ENCODE peak calls at places on chromosomes 1 and 21, in six cellular contexts. Y, D, T, X, N and I are unnamed samples.

GRCh38 chr1:211630236-211631081 is 45.0 kb downstream of the NEK2 start:
- DNase-seq in Y (no peak), D (no peak), T (no peak), X (no peak), N (no peak), I (peak; percentile 98)

GRCh38 chr21:24045775-24046215 is 1561.5 kb downstream of the MRPL39 start:
- DNase-seq in Y (no peak), D (peak; percentile 1), T (no peak), X (peak; percentile 22), N (peak; percentile 60), I (peak; percentile 18)

GRCh38 chr1:177119311-177119710 is 45.2 kb downstream of the ASTN1 start:
- DNase-seq in Y (no peak), D (no peak), T (no peak), X (no peak), N (no peak), I (no peak)

GRCh38 chr1:15737324-15738319 is 1.6 kb downstream of the SLC25A34 start:
- DNase-seq in Y (no peak), D (no peak), T (no peak), X (no peak), N (no peak), I (no peak)

GRCh38 chr21:26587621-26588260 is 14.7 kb upstream of the CYYR1 start:
- DNase-seq in Y (no peak), D (no peak), T (no peak), X (no peak), N (peak; percentile 5), I (no peak)

GRCh38 chr1:87600848-87601247 is 272.2 kb downstream of the LMO4 start:
- DNase-seq in Y (no peak), D (no peak), T (no peak), X (no peak), N (no peak), I (no peak)

GRCh38 chr1:199920635-199921034 is 106.9 kb upstream of the NR5A2 start:
- DNase-seq in Y (no peak), D (no peak), T (no peak), X (no peak), N (no peak), I (no peak)

GRCh38 chr1:15100369-15101111 is 53.0 kb upstream of the TMEM51 start:
- DNase-seq in Y (peak; percentile 73), D (peak; percentile 45), T (no peak), X (peak; percentile 36), N (peak; percentile 50), I (peak; percentile 29)

GRCh38 chr1:156608981-156609380 is 7.7 kb upstream of the GPATCH4 start:
- DNase-seq in Y (no peak), D (no peak), T (no peak), X (no peak), N (peak; percentile 48), I (peak; percentile 62)

GRCh38 chr1:237043846-237044636 is 2.1 kb downstream of the RYR2 start:
- DNase-seq in Y (no peak), D (no peak), T (no peak), X (no peak), N (no peak), I (no peak)

GRCh38 chr1:53325326-53326087 is 2.4 kb downstream of the LRP8 start:
- DNase-seq in Y (no peak), D (no peak), T (no peak), X (no peak), N (no peak), I (no peak)

GRCh38 chr1:82517586-82517985 is 716.9 kb downstream of the ADGRL2 start:
- DNase-seq in Y (no peak), D (no peak), T (peak; percentile 84), X (peak; percentile 22), N (no peak), I (no peak)

GRCh38 chr1:189970331-189971230 is 507.1 kb downstream of the BRINP3 start:
- DNase-seq in Y (no peak), D (no peak), T (no peak), X (no peak), N (no peak), I (no peak)

DNA sequence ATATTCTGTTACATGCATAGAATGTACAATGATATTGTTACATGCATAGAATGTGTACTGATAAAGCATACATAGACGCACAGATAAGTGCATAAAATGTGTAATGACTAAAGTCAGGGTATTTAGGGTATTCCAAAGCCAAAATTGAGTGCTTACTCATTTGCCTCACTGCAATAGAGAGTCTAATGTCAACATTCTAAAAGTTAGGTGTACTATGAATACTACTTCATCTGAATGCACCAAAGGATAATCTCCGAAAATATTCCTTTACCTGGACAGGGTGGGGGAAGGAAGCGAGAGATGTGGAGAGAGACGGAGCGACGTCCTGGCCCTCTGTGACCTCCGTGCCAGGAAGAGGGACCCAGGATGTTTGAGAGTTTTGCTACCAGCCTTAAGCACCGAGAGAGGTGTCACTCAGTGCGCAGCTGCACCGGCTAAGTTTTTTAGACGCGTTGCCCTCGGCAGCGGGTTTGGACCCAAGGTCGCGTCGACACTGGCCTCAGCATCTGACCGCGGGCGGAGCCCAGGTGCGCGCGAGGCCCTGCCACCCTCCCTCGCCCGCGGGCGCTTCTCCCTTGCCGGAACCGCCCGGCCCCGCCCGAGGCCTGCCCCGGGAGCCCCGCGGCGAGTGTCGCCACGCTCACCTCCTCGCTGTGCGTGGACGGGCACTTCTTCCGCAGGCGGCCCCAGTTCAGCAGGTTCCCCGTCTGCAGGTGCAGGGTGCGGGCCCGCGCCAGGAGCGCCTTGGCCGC is 660 bp downstream of the GCLM start:
- DNase-seq in Y (peak; percentile 38), D (peak; percentile 30), T (no peak), X (peak; percentile 51), N (peak; percentile 60), I (peak; percentile 71)
- TF ChIP-seq POLR2A in Y (no peak), D (no peak), T (no peak), X (no peak), N (no peak), I (no peak)

GRCh38 chr1:154220970-154221814 is 437 bp downstream of the UBAP2L start:
- DNase-seq in Y (peak; percentile 32), D (no peak), T (peak; percentile 92), X (peak; percentile 50), N (peak; percentile 68), I (peak; percentile 83)
- TF ChIP-seq POLR2A in Y (peak; percentile 92), D (peak; percentile 53), T (peak; percentile 51), X (no peak), N (no peak), I (no peak)

DNA sequence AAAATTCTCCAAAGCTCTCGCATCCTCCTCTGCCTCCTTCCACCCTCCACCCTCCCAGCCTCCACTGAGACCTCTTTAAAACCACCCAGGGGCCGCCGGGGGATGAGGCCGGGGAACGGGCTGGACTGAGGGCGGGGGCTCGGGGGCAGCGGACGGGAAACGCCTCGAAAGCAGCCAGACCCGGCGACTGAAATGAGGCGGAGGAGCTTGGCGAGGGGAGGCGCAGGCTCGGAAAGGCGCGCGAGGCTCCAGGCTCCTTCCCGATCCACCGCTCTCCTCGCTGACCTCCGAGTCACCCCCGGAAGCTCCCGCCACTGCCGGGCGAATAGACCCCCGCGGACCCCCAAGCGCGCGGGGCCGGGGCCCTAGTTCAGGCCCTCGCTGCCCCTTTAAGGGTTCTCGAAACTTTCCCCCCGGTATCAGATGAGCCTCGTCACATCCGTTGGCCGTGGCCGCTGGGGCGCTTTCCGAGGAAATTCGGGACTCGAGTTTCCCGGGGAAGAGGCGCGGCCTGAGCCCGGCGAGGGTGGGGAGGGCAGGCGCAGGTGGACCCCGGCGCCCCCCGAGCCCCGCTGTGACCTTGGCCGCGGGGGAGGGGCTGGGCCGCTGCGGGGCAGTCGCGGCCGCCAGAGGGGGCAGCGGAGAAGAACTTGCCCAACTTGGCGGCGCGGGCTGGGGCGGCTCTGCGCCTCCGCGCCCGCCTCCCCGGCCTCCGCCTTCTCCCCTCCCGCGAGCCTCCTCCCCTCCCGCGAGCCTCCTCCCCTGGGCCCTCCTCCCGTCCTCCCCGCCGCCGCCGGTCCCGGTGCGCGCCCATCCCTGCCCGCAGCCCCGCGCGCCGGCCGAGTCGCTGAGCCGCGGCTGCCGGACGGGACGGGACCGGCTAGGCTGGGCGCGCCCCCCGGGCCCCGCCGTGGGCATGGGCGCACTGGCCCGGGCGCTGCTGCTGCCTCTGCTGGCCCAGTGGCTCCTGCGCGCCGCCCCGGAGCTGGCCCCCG is at the start of gene BACE2:
- DNase-seq in Y (peak; percentile 60), D (peak; percentile 80), T (peak; percentile 96), X (peak; percentile 81), N (no peak), I (peak; percentile 69)
- TF ChIP-seq POLR2A in Y (no peak), D (peak; percentile 61), T (peak; percentile 8), X (peak; percentile 60), N (no peak), I (no peak)

GRCh38 chr1:27489973-27490741 is at the start of gene WASF2:
- DNase-seq in Y (peak; percentile 84), D (peak; percentile 75), T (peak; percentile 100), X (peak; percentile 96), N (peak; percentile 97), I (peak; percentile 99)

GRCh38 chr1:27488523-27489138 is 1.3 kb downstream of the WASF2 start:
- DNase-seq in Y (no peak), D (no peak), T (peak; percentile 43), X (no peak), N (peak; percentile 65), I (peak; percentile 54)

GRCh38 chr1:27485363-27485762 is 4.6 kb downstream of the WASF2 start:
- DNase-seq in Y (no peak), D (no peak), T (no peak), X (no peak), N (no peak), I (no peak)

GRCh38 chr1:27491748-27492700 is 2.1 kb upstream of the WASF2 start:
- DNase-seq in Y (no peak), D (no peak), T (peak; percentile 88), X (no peak), N (no peak), I (no peak)

GRCh38 chr1:27487927-27488522 is 1.9 kb downstream of the WASF2 start:
- DNase-seq in Y (no peak), D (no peak), T (no peak), X (no peak), N (peak; percentile 72), I (no peak)
- TF ChIP-seq POLR2A in Y (no peak), D (no peak), T (no peak), X (no peak), N (no peak), I (no peak)